ENCODE peak calls at places on chromosomes 7 and 10, in four cellular contexts. I is neural crest cell, U is left ventricle myocardium inferior, M is activated B cell treated with CpG ODN at 0.5 μM for 24 hours. B is an unnamed sample.
A peak's percentile ranks its signal among the peaks of the same experiment; 100 is the strongest.

GRCh38 chr7:80517177-80517804 is 5.4 kb upstream of the GNAT3 start:
- DNase-seq in I (no peak), U (no peak), M (no peak), B (no peak)

GRCh38 chr7:45663965-45664623 is 89.9 kb downstream of the ADCY1 start:
- DNase-seq in I (no peak), U (no peak), M (no peak), B (no peak)

GRCh38 chr10:73802276-73802991 is 9.0 kb downstream of the NDST2 start:
- DNase-seq in I (no peak), U (peak; percentile 5), M (no peak), B (no peak)

GRCh38 chr7:51310131-51310583 is 6.5 kb downstream of the COBL start:
- DNase-seq in I (no peak), U (no peak), M (no peak), B (no peak)

GRCh38 chr7:151968357-151968756 is 12.1 kb downstream of the GALNTL5 start:
- DNase-seq in I (no peak), U (peak; percentile 29), M (no peak), B (no peak)

GRCh38 chr10:100370976-100371706 is 24.1 kb downstream of the SCD start:
- DNase-seq in I (peak; percentile 69), U (peak; percentile 77), M (no peak), B (no peak)

GRCh38 chr10:99297033-99297432 is 32.1 kb upstream of the CNNM1 start:
- DNase-seq in I (no peak), U (no peak), M (no peak), B (no peak)

GRCh38 chr10:30903397-30904138 is 128.1 kb downstream of the ZNF438 start:
- DNase-seq in I (no peak), U (no peak), M (no peak), B (no peak)

GRCh38 chr7:7352845-7353244 is 170.5 kb downstream of the C1GALT1 start:
- DNase-seq in I (no peak), U (no peak), M (no peak), B (no peak)

GRCh38 chr7:2512179-2512644 is 7.4 kb upstream of the LFNG start:
- DNase-seq in I (no peak), U (peak; percentile 54), M (no peak), B (peak; percentile 64)

GRCh38 chr7:40865441-40866233 is 730.8 kb downstream of the SUGCT start:
- DNase-seq in I (no peak), U (no peak), M (no peak), B (no peak)

GRCh38 chr7:1679326-1679965 is 9.4 kb downstream of the ELFN1 start:
- DNase-seq in I (no peak), U (no peak), M (no peak), B (no peak)

GRCh38 chr7:96314402-96315108 is 7.3 kb downstream of the SLC25A13 start:
- DNase-seq in I (no peak), U (no peak), M (no peak), B (no peak)

GRCh38 chr10:69101451-69102095 is 13.7 kb downstream of the SRGN start:
- DNase-seq in I (no peak), U (no peak), M (no peak), B (no peak)

GRCh38 chr7:142231716-142232115 is 26.1 kb downstream of the PRSS58 start:
- DNase-seq in I (peak; percentile 3), U (no peak), M (no peak), B (peak; percentile 57)

GRCh38 chr7:129295015-129295423 is 70.2 kb downstream of the AHCYL2 start:
- DNase-seq in I (no peak), U (no peak), M (no peak), B (no peak)

GRCh38 chr10:42753126-42753506 is 29.5 kb upstream of the BMS1 start:
- DNase-seq in I (peak; percentile 79), U (peak; percentile 77), M (peak; percentile 46), B (peak; percentile 50)

GRCh38 chr10:38008006-38008405 is 2.5 kb upstream of the ZNF33A start:
- DNase-seq in I (no peak), U (no peak), M (no peak), B (no peak)

GRCh38 chr10:95447733-95448132 is 113.4 kb downstream of the SORBS1 start:
- DNase-seq in I (no peak), U (no peak), M (no peak), B (no peak)

GRCh38 chr7:77538186-77538907 is 1.3 kb downstream of the PTPN12 start:
- DNase-seq in I (peak; percentile 62), U (peak; percentile 87), M (no peak), B (no peak)

GRCh38 chr10:68202965-68203358 is 29.0 kb downstream of the ATOH7 start:
- DNase-seq in I (no peak), U (no peak), M (no peak), B (no peak)

GRCh38 chr10:122328676-122329075 is 45.8 kb upstream of the PLEKHA1 start:
- DNase-seq in I (no peak), U (no peak), M (no peak), B (no peak)

GRCh38 chr10:14447112-14447839 is 116.6 kb upstream of the FRMD4A start:
- DNase-seq in I (no peak), U (no peak), M (no peak), B (no peak)

GRCh38 chr10:72910705-72911104 is 17.2 kb downstream of the OIT3 start:
- DNase-seq in I (no peak), U (no peak), M (no peak), B (no peak)

GRCh38 chr10:114042895-114043531 is 653 bp upstream of the ADRB1 start:
- DNase-seq in I (no peak), U (peak; percentile 64), M (peak; percentile 27), B (no peak)

GRCh38 chr7:38070718-38071117 is 107.3 kb upstream of the STARD3NL start:
- DNase-seq in I (no peak), U (no peak), M (no peak), B (no peak)

GRCh38 chr10:67015225-67015624 is 89.4 kb downstream of the LRRTM3 start:
- DNase-seq in I (no peak), U (no peak), M (no peak), B (no peak)

GRCh38 chr10:15472431-15473400 is 101.6 kb upstream of the FAM171A1 start:
- DNase-seq in I (no peak), U (no peak), M (no peak), B (no peak)

GRCh38 chr10:16792675-16793074 is 24.5 kb downstream of the RSU1 start:
- DNase-seq in I (no peak), U (peak; percentile 69), M (no peak), B (no peak)

DNA sequence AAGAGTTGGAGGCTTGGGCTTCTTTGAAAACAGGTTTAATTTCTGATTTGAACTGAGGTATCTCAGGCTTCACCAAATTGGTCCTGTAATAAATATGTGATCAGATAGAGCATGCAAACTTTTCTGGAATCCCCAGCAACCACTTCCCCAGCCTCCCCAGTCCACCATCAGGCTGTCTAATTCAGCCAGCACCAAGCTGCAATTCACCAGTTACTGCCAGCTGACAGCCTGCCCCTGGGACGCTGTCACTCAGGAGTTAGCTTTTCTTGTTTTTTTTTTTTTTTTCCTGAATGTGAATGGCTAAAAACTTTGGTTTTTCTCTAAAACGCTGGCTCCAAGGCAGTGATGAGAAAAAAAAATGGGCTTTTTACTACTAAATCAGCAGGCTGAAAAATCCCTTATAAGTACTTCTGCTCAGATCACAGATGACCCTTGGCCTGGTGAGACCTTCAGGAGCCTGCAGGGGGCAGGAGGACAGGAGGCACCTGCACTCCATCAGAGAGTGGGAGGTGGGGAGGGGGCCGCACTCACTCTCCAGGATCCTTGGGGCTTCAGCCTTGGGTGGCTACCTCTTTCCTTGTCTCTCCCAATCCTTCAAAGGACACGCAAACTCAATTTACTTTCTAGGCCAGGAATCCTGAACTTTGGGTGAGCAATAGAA is 349.4 kb downstream of the GATA3 start:
- DNase-seq in I (no peak), U (no peak), M (no peak), B (no peak)
- TF ChIP-seq CTCF in I (peak; percentile 40), U (no peak), M (no peak), B (no peak)

DNA sequence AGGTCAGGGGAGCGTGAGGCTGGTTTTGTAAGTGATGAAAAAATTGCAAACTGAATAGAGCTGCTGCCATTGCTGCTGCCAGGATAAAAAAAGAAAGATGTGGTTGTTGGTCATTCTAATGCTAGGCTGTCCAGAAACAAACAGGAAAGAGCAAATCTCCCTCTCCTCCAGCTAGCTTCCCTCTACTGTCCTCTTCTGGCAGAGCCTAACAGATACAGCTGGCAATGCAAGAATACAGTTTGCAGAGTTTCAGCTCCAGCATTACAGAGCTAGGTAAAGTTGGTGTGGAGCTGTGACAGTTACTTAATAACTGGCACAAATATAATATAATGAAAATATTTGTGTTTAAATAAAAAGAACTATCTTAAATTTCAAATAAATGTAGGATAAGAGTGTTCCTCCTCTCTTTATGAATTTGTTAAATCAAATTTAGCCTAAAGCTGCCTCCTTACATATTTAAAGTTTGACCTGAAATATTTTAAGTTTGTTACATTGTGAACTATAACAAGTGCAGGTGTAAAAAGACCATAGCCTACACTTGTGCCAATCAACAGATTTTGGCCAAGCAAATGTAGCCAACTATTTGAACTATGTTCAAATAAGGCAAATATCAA is 407.7 kb downstream of the SH2D4B start:
- DNase-seq in I (no peak), U (no peak), M (no peak), B (no peak)
- TF ChIP-seq CTCF in I (peak; percentile 64), U (peak; percentile 61), M (no peak), B (peak; percentile 60)

GRCh38 chr10:35780970-35781642 is 139.0 kb upstream of the FZD8 start:
- DNase-seq in I (no peak), U (no peak), M (no peak), B (no peak)
- TF ChIP-seq CTCF in I (no peak), U (peak; percentile 23), M (no peak), B (no peak)

GRCh38 chr7:109844362-109844761 is 1246.6 kb upstream of the LRRN3 start:
- DNase-seq in I (no peak), U (no peak), M (no peak), B (no peak)
- TF ChIP-seq CTCF in I (peak; percentile 71), U (peak; percentile 46), M (no peak), B (peak; percentile 80)